ENCODE peak calls at places on chromosomes 16 and 17, in four cellular contexts. X, E, T and Q are unnamed samples.

GRCh38 chr17:50692448-50693040 is 15.2 kb downstream of the ANKRD40 start:
- DNase-seq in E (no peak), T (no peak), X (no peak), Q (no peak)

GRCh38 chr16:65661451-65661850 is 539.6 kb upstream of the CDH11 start:
- DNase-seq in X (no peak), T (no peak), E (no peak), Q (no peak)

GRCh38 chr16:399278-400019 is 2.2 kb upstream of the DECR2 start:
- DNase-seq in X (no peak), E (no peak), T (no peak), Q (no peak)

GRCh38 chr16:50438041-50438437 is 69.3 kb upstream of the BRD7 start:
- DNase-seq in X (no peak), T (peak; percentile 80), E (peak; percentile 1), Q (no peak)

GRCh38 chr16:80705596-80705995 is 98.8 kb downstream of the CDYL2 start:
- DNase-seq in E (no peak), X (no peak), T (no peak), Q (no peak)

GRCh38 chr16:56199164-56199563 is 7.9 kb downstream of the GNAO1 start:
- DNase-seq in T (no peak), E (no peak), X (no peak), Q (no peak)

GRCh38 chr16:82456683-82457082 is 170.1 kb upstream of the CDH13 start:
- DNase-seq in X (peak; percentile 69), T (peak; percentile 50), E (peak; percentile 60), Q (peak; percentile 62)

GRCh38 chr16:83447560-83447959 is 360.2 kb upstream of the HSBP1 start:
- DNase-seq in T (no peak), E (no peak), X (no peak), Q (no peak)

GRCh38 chr16:53153130-53153529 is 98.3 kb downstream of the CHD9 start:
- DNase-seq in E (no peak), T (no peak), X (no peak), Q (no peak)

GRCh38 chr17:10398352-10398751 is 23.4 kb downstream of the MYH8 start:
- DNase-seq in X (peak; percentile 67), E (no peak), T (no peak), Q (no peak)

GRCh38 chr17:32803544-32803943 is 73.4 kb downstream of the MYO1D start:
- DNase-seq in X (no peak), E (no peak), T (no peak), Q (peak; percentile 89)

GRCh38 chr17:76753061-76753961 is 15.4 kb downstream of the MFSD11 start:
- DNase-seq in T (no peak), E (no peak), X (no peak), Q (no peak)
- TF ChIP-seq JUN in T (no peak), E (no peak), X (no peak), Q (no peak)

DNA sequence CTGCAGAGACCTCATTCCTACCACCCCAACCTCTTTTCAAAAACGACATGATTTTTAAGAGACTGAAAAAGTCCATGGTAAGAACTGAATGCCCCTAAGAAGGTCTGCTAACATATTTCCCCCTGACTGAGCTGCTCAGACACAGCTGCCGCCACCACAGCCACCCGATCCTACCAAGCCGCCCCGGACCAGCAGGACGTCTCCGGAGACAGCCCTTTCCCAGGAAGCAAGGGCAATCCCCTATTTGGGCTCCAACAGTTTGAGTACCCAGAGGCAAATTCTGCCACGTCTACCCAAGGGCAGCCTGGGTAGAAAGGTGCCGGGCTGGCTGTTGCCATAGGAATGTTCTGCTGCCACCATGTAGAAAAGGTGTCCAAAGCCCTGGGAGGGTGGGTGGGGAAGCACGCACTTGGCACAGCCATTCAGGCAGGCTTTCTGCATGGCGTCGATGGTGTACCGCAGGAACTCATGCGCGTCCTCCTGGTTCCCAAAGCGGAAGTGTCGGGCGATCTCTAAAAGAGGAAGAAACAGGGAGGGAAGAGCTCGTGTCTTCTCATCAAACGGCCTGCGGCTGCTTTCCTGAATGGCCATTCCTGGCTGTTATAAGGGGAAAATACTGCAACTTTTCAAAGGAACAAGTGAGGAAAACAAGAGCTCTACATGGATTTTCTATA is 13.6 kb downstream of the USP36 start:
- DNase-seq in X (no peak), T (no peak), E (no peak), Q (no peak)
- H2AFZ ChIP-seq in X (no peak overlapping the region), T (no peak overlapping the region), E (no peak overlapping the region), Q (no peak overlapping the region)

GRCh38 chr17:78747479-78747878 is 34.6 kb downstream of the CYTH1 start:
- DNase-seq in T (no peak), X (no peak), E (no peak), Q (no peak)
- H3K4me3 ChIP-seq in T (peak overlapping the region; percentile 39), X (no peak overlapping the region), E (no peak overlapping the region), Q (no peak overlapping the region)

GRCh38 chr17:59371426-59372099 is 40.1 kb downstream of the YPEL2 start:
- DNase-seq in E (no peak), T (peak; percentile 32), X (no peak), Q (peak; percentile 33)
- TF ChIP-seq JUN in E (no peak), T (no peak), X (no peak), Q (no peak)

DNA sequence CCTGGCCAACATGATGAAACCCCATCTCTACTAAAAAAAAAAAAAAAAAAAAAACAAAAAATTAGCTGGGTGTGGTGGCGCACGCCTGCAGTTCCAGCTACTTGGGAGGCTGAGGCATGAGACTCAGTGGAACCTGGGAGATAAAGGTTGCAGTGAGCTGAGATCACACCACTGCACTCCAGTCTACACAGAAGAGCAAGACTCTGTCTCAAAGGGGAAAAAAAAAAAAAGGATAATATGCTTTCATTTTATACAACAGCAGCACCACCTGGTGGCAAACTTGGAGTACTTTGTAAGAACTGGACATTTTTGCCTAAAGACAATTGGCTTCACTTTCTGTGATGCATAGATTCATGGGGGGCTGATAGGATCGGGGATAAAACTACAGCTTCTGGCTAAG is 8.5 kb downstream of the CHTF8 start:
- DNase-seq in E (peak; percentile 46), X (no peak), T (peak; percentile 85), Q (peak; percentile 68)
- H2AFZ ChIP-seq in E (no peak overlapping the region), X (no peak overlapping the region), T (no peak overlapping the region), Q (no peak overlapping the region)

GRCh38 chr16:86764551-86764950 is 186.2 kb downstream of the FOXL1 start:
- DNase-seq in T (no peak), E (no peak), X (no peak), Q (no peak)

GRCh38 chr16:86762035-86762550 is 183.7 kb downstream of the FOXL1 start:
- DNase-seq in T (no peak), E (no peak), X (no peak), Q (no peak)

GRCh38 chr16:86763819-86764218 is 185.5 kb downstream of the FOXL1 start:
- DNase-seq in X (no peak), E (no peak), T (no peak), Q (no peak)

GRCh38 chr16:86758932-86759331 is 180.6 kb downstream of the FOXL1 start:
- DNase-seq in E (no peak), X (no peak), T (no peak), Q (no peak)

DNA sequence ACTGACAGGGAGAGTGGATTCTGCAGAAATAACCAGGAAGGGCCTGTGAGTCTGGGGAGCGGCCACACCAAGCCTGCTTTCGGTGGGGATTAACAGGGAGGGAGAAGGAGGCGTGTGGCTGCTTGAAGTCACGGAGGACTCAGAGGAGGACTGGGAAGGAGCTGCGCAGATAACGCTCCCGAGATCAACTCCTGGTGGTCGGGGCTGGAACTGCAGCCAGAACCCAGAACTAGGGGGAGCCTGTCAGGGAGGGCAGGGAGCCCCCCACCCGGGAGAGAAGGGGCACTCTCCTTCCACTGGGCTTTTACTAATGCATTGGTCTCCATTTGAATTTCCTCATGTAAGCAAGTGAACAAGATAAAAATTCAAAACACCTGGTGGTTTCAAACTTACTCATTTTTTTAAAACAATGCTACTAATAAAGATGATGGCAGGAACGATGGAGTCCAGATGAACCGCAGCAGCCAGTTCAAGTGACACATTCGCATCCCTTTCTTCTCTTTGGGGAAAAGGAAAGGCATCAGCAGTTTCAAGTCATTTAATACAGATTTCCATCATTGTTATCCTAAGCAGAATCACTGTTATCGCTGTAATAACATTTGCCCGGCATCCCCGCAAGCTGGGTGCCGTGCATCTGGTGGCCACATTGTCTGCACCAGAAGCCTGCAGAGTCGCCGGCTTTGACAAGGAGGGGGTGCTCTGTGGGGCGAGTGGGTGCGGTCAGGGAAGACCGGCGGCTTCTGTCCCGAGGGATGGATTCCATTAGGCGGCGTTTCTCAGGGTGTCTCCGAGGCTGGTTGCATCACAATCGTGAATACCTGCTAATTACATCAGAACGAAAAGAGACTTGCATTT is 183.0 kb downstream of the FOXL1 start:
- DNase-seq in X (peak; percentile 92), T (peak; percentile 22), E (peak; percentile 63), Q (peak; percentile 72)
- H3K4me3 ChIP-seq in X (no peak overlapping the region), T (no peak overlapping the region), E (no peak overlapping the region), Q (no peak overlapping the region)

GRCh38 chr16:88775825-88776224 is 9.2 kb downstream of the PIEZO1 start:
- DNase-seq in E (no peak), X (no peak), T (no peak), Q (no peak)
- TF ChIP-seq JUN in E (no peak), X (no peak), T (no peak), Q (no peak)

GRCh38 chr17:16971458-16972338 is at the start of gene TNFRSF13B:
- DNase-seq in X (peak; percentile 34), T (no peak), E (no peak), Q (no peak)

GRCh38 chr17:16974569-16975265 is 2.8 kb upstream of the TNFRSF13B start:
- DNase-seq in T (no peak), E (no peak), X (peak; percentile 14), Q (no peak)

GRCh38 chr17:16969931-16970906 is 1.7 kb downstream of the TNFRSF13B start:
- DNase-seq in E (no peak), X (peak; percentile 30), T (no peak), Q (no peak)

GRCh38 chr17:16973760-16974540 is 2.0 kb upstream of the TNFRSF13B start:
- DNase-seq in E (no peak), T (no peak), X (peak; percentile 23), Q (no peak)

DNA sequence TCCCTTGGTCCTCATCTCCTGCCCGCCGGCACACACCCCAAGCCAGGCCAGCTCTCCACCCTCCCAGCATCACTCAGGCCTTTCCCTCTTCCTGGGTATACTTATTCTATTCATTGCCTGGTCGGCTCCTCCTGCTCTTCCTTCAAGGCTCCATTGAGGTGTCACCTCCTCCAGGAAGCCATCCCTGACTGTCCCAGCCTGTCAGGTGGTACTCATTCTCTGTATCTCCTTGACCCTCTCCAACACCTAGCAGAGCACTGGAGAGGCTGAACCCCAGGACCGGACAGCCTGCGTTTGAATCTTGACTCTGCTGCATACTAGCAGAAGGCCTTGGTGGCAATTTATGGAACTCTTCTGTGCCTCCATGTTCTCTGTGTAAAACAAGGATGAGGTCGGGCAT is 428 bp upstream of the TNFRSF13B start:
- DNase-seq in X (peak; percentile 24), E (no peak), T (no peak), Q (no peak)
- H2AFZ ChIP-seq in X (no peak overlapping the region), E (no peak overlapping the region), T (no peak overlapping the region), Q (no peak overlapping the region)